ENCODE peak calls at places on chromosomes 4 and X, in seven cellular contexts. M is AG10803, V is A549, O is HFFc6, R is kidney epithelial cell, P is nephron progenitor cell, T is cardiac muscle cell. Y is an unnamed sample.
A peak's percentile ranks its signal among the peaks of the same experiment; 100 is the strongest.

GRCh38 chrX:123392921-123393320 is 208.8 kb downstream of the GRIA3 start:
- DNase-seq in M (no peak), T (no peak), O (no peak), R (no peak), P (no peak), V (no peak), Y (no peak)

GRCh38 chrX:119495734-119496520 is 27.7 kb downstream of the SLC25A5 start:
- DNase-seq in M (no peak), V (peak; percentile 37), P (no peak), T (no peak), R (no peak), O (no peak), Y (no peak)

GRCh38 chrX:40176256-40176978 is 78.7 kb upstream of the BCOR start:
- DNase-seq in V (peak; percentile 28), R (no peak), M (no peak), O (peak; percentile 12), T (peak; percentile 81), P (peak; percentile 64), Y (no peak)

GRCh38 chrX:151871244-151871643 is 41.4 kb upstream of the MAGEA4 start:
- DNase-seq in T (no peak), R (peak; percentile 42), V (peak; percentile 85), M (peak; percentile 90), P (no peak), O (peak; percentile 87), Y (peak; percentile 20)

GRCh38 chrX:119870626-119871131 is 854 bp downstream of the RNF113A start:
- DNase-seq in O (peak; percentile 0), M (peak; percentile 31), R (no peak), T (peak; percentile 41), P (peak; percentile 17), V (no peak), Y (no peak)

GRCh38 chr4:56908206-56909082 is 744 bp downstream of the REST start:
- DNase-seq in M (peak; percentile 54), R (no peak), O (peak; percentile 42), P (peak; percentile 86), T (peak; percentile 91), V (peak; percentile 32), Y (no peak)

GRCh38 chrX:110310000-110310790 is 7.7 kb downstream of the AMMECR1 start:
- DNase-seq in O (no peak), P (no peak), V (no peak), M (no peak), T (peak; percentile 12), R (no peak), Y (no peak)

GRCh38 chr4:124943145-124943889 is 230.8 kb upstream of the ANKRD50 start:
- DNase-seq in T (no peak), R (no peak), V (peak; percentile 35), M (peak; percentile 13), O (peak; percentile 86), P (no peak), Y (no peak)

GRCh38 chr4:61041527-61041926 is 158.6 kb upstream of the ADGRL3 start:
- DNase-seq in P (no peak), T (no peak), V (no peak), O (no peak), R (no peak), M (no peak), Y (no peak)

GRCh38 chr4:142752331-142752830 is 93.7 kb downstream of the INPP4B start:
- DNase-seq in P (no peak), T (no peak), O (no peak), V (no peak), M (peak; percentile 24), R (no peak), Y (no peak)

GRCh38 chr4:48653217-48654014 is 126.7 kb downstream of the FRYL start:
- DNase-seq in T (peak; percentile 39), V (no peak), R (no peak), M (peak; percentile 44), O (peak; percentile 46), P (peak; percentile 10), Y (no peak)

GRCh38 chr4:167826281-167826680 is 266.1 kb upstream of the ANXA10 start:
- DNase-seq in T (no peak), R (peak; percentile 16), M (no peak), P (no peak), V (no peak), O (no peak), Y (no peak)

GRCh38 chrX:71911023-71911730 is 532 bp downstream of the NHSL2 start:
- DNase-seq in O (no peak), M (no peak), R (no peak), V (peak; percentile 64), P (peak; percentile 67), T (peak; percentile 71), Y (no peak)

GRCh38 chr4:138953962-138954371 is 61.6 kb upstream of the NOCT start:
- DNase-seq in R (peak; percentile 47), V (no peak), T (no peak), M (peak; percentile 95), O (peak; percentile 55), P (no peak), Y (peak; percentile 31)

GRCh38 chrX:9312922-9313867 is 151.7 kb upstream of the TBL1X start:
- DNase-seq in V (peak; percentile 39), O (no peak), T (peak; percentile 38), M (no peak), R (no peak), P (peak; percentile 37), Y (no peak)

GRCh38 chrX:2707334-2707760 is 16.3 kb downstream of the CD99 start:
- DNase-seq in P (peak; percentile 37), V (peak; percentile 97), T (no peak), R (peak; percentile 88), M (peak; percentile 95), O (peak; percentile 98), Y (peak; percentile 97)

GRCh38 chrX:101357166-101357795 is 8.7 kb upstream of the TIMM8A start:
- DNase-seq in R (no peak), T (no peak), M (peak; percentile 2), P (no peak), O (peak; percentile 20), V (peak; percentile 28), Y (no peak)

GRCh38 chr4:57404463-57404862 is 294.3 kb upstream of the IGFBP7 start:
- DNase-seq in O (no peak), P (no peak), T (no peak), V (no peak), M (no peak), R (no peak), Y (no peak)

GRCh38 chr4:2800691-2801596 is 8.1 kb downstream of the SH3BP2 start:
- DNase-seq in T (peak; percentile 87), O (peak; percentile 19), V (no peak), M (peak; percentile 44), P (peak; percentile 71), R (no peak), Y (no peak)

GRCh38 chrX:132181364-132181763 is 37.9 kb downstream of the RAP2C start:
- DNase-seq in V (no peak), P (no peak), T (no peak), R (no peak), M (no peak), O (no peak), Y (no peak)

GRCh38 chr4:151045907-151046306 is 30.8 kb upstream of the LRBA start:
- DNase-seq in R (no peak), V (no peak), O (no peak), P (no peak), T (peak; percentile 21), M (no peak), Y (no peak)

GRCh38 chr4:20326977-20327376 is 75.3 kb downstream of the SLIT2 start:
- DNase-seq in M (peak; percentile 53), O (no peak), V (no peak), T (no peak), R (no peak), P (no peak), Y (no peak)

GRCh38 chrX:74535211-74535621 is 79.2 kb downstream of the RLIM start:
- DNase-seq in T (peak; percentile 61), P (peak; percentile 6), V (peak; percentile 29), O (peak; percentile 54), M (peak; percentile 70), R (no peak), Y (peak; percentile 40)

GRCh38 chr4:69823481-69824186 is 36.3 kb downstream of the SULT1E1 start:
- DNase-seq in V (peak; percentile 40), O (no peak), P (no peak), T (no peak), M (peak; percentile 20), R (no peak), Y (no peak)
- TF ChIP-seq CTCF in V (no peak), O (no peak), P (no peak), T (peak; percentile 66), M (peak; percentile 68), R (peak; percentile 53), Y (peak; percentile 37)

DNA sequence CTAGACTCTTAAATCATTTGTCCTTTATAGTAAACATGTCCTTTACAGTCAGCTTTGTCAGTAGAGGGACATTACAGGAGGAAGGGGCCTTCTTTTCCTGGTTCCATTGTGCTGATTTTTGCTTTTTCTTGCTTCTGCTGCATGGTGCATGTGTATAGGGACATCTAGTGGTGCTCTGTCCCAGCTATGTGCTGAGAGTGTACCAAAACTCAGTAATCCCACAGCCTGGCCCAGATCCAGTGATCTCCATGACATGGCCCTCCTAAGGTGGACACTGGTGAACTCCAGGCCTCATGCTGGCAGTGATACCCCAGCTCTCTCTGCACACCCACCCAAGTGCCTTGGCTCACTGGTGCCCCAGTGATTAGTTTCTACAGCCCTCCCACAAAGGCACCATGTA is 45.2 kb downstream of the MAGEB17 start:
- DNase-seq in M (no peak), T (peak; percentile 24), O (peak; percentile 25), R (no peak), V (peak; percentile 22), P (no peak), Y (no peak)
- TF ChIP-seq CTCF in M (peak; percentile 23), T (peak; percentile 45), O (peak; percentile 65), R (peak; percentile 27), V (peak; percentile 34), P (no peak), Y (peak; percentile 31)

DNA sequence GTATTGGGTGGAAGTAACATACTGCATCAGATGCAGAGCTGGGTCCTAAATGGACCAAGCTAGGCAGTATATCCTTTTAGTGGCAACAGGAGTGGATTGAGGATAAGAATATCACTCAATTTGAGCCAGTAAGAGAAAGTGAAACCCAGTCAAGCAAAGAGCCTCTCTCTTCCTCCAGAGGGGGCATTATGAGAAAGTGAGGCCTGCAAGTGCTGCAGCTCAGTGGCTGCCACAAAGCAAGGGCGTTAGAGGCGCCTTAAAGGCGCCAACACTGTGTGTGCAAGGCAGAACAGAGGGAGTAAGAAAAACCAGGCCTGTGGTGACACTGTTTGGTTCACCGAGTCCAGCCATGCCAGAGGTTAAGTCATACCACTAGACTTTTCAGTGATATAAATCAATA is 17.5 kb downstream of the STX18 start:
- DNase-seq in P (peak; percentile 8), V (no peak), T (peak; percentile 21), O (no peak), M (no peak), R (no peak), Y (no peak)
- TF ChIP-seq CTCF in P (no peak), V (no peak), T (no peak), O (peak; percentile 16), M (no peak), R (no peak), Y (no peak)

DNA sequence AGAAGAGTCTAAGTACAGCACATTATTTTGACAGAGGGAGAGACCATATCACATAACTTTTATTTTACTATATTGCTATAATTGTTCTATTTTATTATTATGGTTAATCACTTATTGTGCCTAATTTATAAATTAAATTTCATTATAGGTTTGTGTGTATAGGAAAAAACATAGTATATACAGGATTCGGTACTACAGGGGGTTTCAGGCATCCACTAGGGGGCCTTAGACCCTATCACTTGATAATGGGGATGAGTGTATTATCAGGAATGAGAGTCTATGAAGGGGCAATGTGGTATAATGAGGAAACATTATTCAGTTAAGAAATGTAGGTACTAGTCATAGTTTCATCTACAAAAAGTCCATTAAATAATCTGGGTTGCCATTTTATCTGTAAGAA is 833.1 kb downstream of the C4orf33 start:
- DNase-seq in M (no peak), R (no peak), V (peak; percentile 4), T (no peak), O (no peak), P (no peak), Y (no peak)
- TF ChIP-seq CTCF in M (no peak), R (peak; percentile 67), V (no peak), T (no peak), O (peak; percentile 68), P (peak; percentile 41), Y (no peak)

Y was measured in HFF-Myc.